ENCODE peak calls at places on chromosomes 4 and X, in four cellular contexts. W, G, T and S are unnamed samples.

GRCh38 chrX:101485212-101486064 is at the start of gene ARMCX4:
- DNase-seq in W (no peak), G (peak; percentile 88), T (no peak), S (peak; percentile 25)

GRCh38 chr4:75099321-75099720 is 166.4 kb downstream of the PARM1 start:
- DNase-seq in W (no peak), G (no peak), T (no peak), S (no peak)

GRCh38 chr4:105399535-105400161 is 74.2 kb downstream of the PPA2 start:
- DNase-seq in W (peak; percentile 63), G (peak; percentile 5), T (no peak), S (no peak)

GRCh38 chr4:15719506-15719905 is 16.6 kb downstream of the BST1 start:
- DNase-seq in W (no peak), G (no peak), T (no peak), S (no peak)

GRCh38 chrX:152070186-152070585 is 68.2 kb downstream of the MAGEA10 start:
- DNase-seq in W (no peak), G (no peak), T (no peak), S (no peak)

GRCh38 chrX:133630362-133630761 is 215.1 kb upstream of the GPC4 start:
- DNase-seq in W (no peak), G (no peak), T (no peak), S (no peak)

GRCh38 chr4:9841072-9841471 is 59.6 kb downstream of the DRD5 start:
- DNase-seq in W (no peak), G (no peak), T (peak; percentile 14), S (no peak)

GRCh38 chr4:3320361-3321023 is 27.7 kb downstream of the RGS12 start:
- DNase-seq in W (no peak), G (no peak), T (no peak), S (no peak)

GRCh38 chr4:40856836-40857362 is 107.1 kb downstream of the NSUN7 start:
- DNase-seq in W (no peak), G (peak; percentile 81), T (no peak), S (no peak)

GRCh38 chrX:13215729-13216128 is 104.1 kb downstream of the ATXN3L start:
- DNase-seq in W (no peak), G (no peak), T (no peak), S (no peak)

GRCh38 chr4:94240384-94240783 is 32.7 kb downstream of the SMARCAD1 start:
- DNase-seq in W (no peak), G (no peak), T (no peak), S (no peak)

GRCh38 chrX:153539171-153539978 is 21.9 kb downstream of the ATP2B3 start:
- DNase-seq in W (no peak), G (peak; percentile 89), T (no peak), S (peak; percentile 47)

GRCh38 chr4:78014889-78015886 is 41.9 kb upstream of the FRAS1 start:
- DNase-seq in W (no peak), G (no peak), T (no peak), S (no peak)

GRCh38 chrX:46461653-46462191 is 83.5 kb downstream of the ZNF674 start:
- DNase-seq in W (no peak), G (no peak), T (no peak), S (no peak)

GRCh38 chr4:20847124-20847747 is 147.0 kb downstream of the PACRGL start:
- DNase-seq in W (no peak), G (no peak), T (no peak), S (no peak)

GRCh38 chr4:76689079-76689817 is 208.7 kb downstream of the SOWAHB start:
- DNase-seq in W (no peak), G (peak; percentile 54), T (no peak), S (no peak)

GRCh38 chrX:148517191-148517590 is 16.8 kb downstream of the AFF2 start:
- DNase-seq in W (no peak), G (no peak), T (no peak), S (no peak)

GRCh38 chr4:74531952-74532794 is 87.2 kb downstream of the AREG start:
- DNase-seq in W (peak; percentile 69), G (peak; percentile 43), T (no peak), S (no peak)

GRCh38 chr4:8938623-8939022 is 67.0 kb upstream of the HMX1 start:
- DNase-seq in W (no peak), G (no peak), T (no peak), S (no peak)